ENCODE peak calls at places on chromosomes 7 and 10, in seven cellular contexts. B, D, I, T, E, P and C are unnamed samples.
A peak's percentile ranks its signal among the peaks of the same experiment; 100 is the strongest.

GRCh38 chr7:127396184-127396583 is 3.7 kb upstream of the ZNF800 start:
- DNase-seq in D (no peak), E (no peak), I (peak; percentile 16), B (peak; percentile 64), P (peak; percentile 18), T (no peak), C (no peak)

GRCh38 chr7:37105119-37105518 is 343.5 kb downstream of the ELMO1 start:
- DNase-seq in D (no peak), I (no peak), E (no peak), B (no peak), P (no peak), T (no peak), C (no peak)

GRCh38 chr7:106841896-106842390 is 23.1 kb upstream of the PIK3CG start:
- DNase-seq in B (no peak), D (no peak), E (peak; percentile 92), T (no peak), I (no peak), P (no peak), C (no peak)

GRCh38 chr10:102673235-102673634 is 29.0 kb downstream of the TRIM8 start:
- DNase-seq in I (no peak), B (no peak), E (no peak), P (no peak), D (no peak), T (no peak), C (no peak)

GRCh38 chr7:100102950-100103840 is 1.8 kb downstream of the AP4M1 start:
- DNase-seq in T (no peak), P (no peak), B (no peak), D (no peak), E (peak; percentile 52), I (no peak), C (no peak)

GRCh38 chr10:92239185-92239599 is 51.7 kb downstream of the CPEB3 start:
- DNase-seq in E (no peak), T (no peak), P (no peak), B (no peak), D (no peak), I (peak; percentile 17), C (no peak)

GRCh38 chr7:29879609-29880008 is 73.3 kb downstream of the WIPF3 start:
- DNase-seq in B (no peak), E (no peak), P (no peak), T (no peak), I (no peak), D (no peak), C (no peak)

GRCh38 chr7:20053334-20054104 is 163.7 kb downstream of the MACC1 start:
- DNase-seq in D (no peak), I (no peak), T (no peak), E (no peak), P (no peak), B (no peak), C (no peak)

GRCh38 chr7:83271212-83272099 is 108.8 kb upstream of the PCLO start:
- DNase-seq in I (no peak), T (no peak), P (no peak), E (no peak), B (no peak), D (no peak), C (no peak)

GRCh38 chr7:156019776-156020565 is 207.7 kb upstream of the SHH start:
- DNase-seq in D (no peak), B (no peak), I (no peak), E (no peak), P (no peak), T (no peak), C (no peak)

GRCh38 chr7:44973610-44974401 is 5.0 kb downstream of the MYO1G start:
- DNase-seq in P (peak; percentile 58), D (peak; percentile 43), B (no peak), I (peak; percentile 79), E (peak; percentile 49), T (no peak), C (peak; percentile 55)

GRCh38 chr10:28982950-28983349 is 305.6 kb downstream of the BAMBI start:
- DNase-seq in T (no peak), D (no peak), I (no peak), P (no peak), B (no peak), E (no peak), C (no peak)

GRCh38 chr7:42414961-42415505 is 178.0 kb upstream of the GLI3 start:
- DNase-seq in I (no peak), E (no peak), P (no peak), B (no peak), D (no peak), T (no peak), C (no peak)

GRCh38 chr10:12534824-12535223 is 185.5 kb downstream of the CAMK1D start:
- DNase-seq in B (no peak), I (no peak), T (no peak), P (no peak), D (no peak), E (peak; percentile 73), C (no peak)

GRCh38 chr10:62692085-62692484 is 112.4 kb upstream of the ADO start:
- DNase-seq in B (no peak), D (no peak), E (peak; percentile 96), T (no peak), I (no peak), P (no peak), C (no peak)

GRCh38 chr10:132663666-132664365 is 122.1 kb downstream of the NKX6-2 start:
- DNase-seq in B (no peak), I (no peak), D (no peak), E (peak; percentile 29), T (peak; percentile 61), P (no peak), C (no peak)

GRCh38 chr10:10516731-10517130 is 500.9 kb upstream of the CELF2 start:
- DNase-seq in P (no peak), E (no peak), D (no peak), T (no peak), I (no peak), B (no peak), C (no peak)

GRCh38 chr7:150323682-150324365 is 479 bp upstream of the ACTR3C start:
- DNase-seq in B (no peak), P (no peak), I (no peak), E (no peak), T (no peak), D (no peak), C (no peak)

GRCh38 chr10:76403876-76404275 is 972.5 kb downstream of the LRMDA start:
- DNase-seq in T (no peak), B (no peak), D (no peak), I (no peak), P (no peak), E (no peak), C (no peak)

GRCh38 chr10:33334839-33335549 is 527 bp upstream of the NRP1 start:
- DNase-seq in D (no peak), B (peak; percentile 22), E (peak; percentile 83), P (no peak), I (peak; percentile 94), T (peak; percentile 84), C (no peak)

GRCh38 chr7:143385891-143386781 is 5.0 kb downstream of the ZYX start:
- DNase-seq in E (no peak), I (no peak), T (peak; percentile 88), B (no peak), D (no peak), P (peak; percentile 43), C (no peak)

GRCh38 chr7:69962856-69963149 is 364.5 kb downstream of the AUTS2 start:
- DNase-seq in D (no peak), T (no peak), E (no peak), I (no peak), P (no peak), B (peak; percentile 26), C (no peak)

GRCh38 chr10:93199221-93199681 is 125.6 kb downstream of the CYP26A1 start:
- DNase-seq in D (no peak), E (no peak), I (no peak), P (no peak), B (no peak), T (no peak), C (no peak)

GRCh38 chr10:105969884-105970377 is 1194.6 kb downstream of the SORCS1 start:
- DNase-seq in I (no peak), P (no peak), T (no peak), D (no peak), B (no peak), E (no peak), C (no peak)

GRCh38 chr7:42170724-42171123 is 66.3 kb downstream of the GLI3 start:
- DNase-seq in B (no peak), E (no peak), P (no peak), T (no peak), D (no peak), I (no peak), C (no peak)

GRCh38 chr10:69802424-69803161 is 887 bp downstream of the COL13A1 start:
- DNase-seq in P (no peak), I (no peak), E (peak; percentile 73), T (peak; percentile 75), D (no peak), B (no peak), C (no peak)

GRCh38 chr7:94050046-94050445 is 45.9 kb upstream of the BET1 start:
- DNase-seq in E (no peak), I (no peak), B (peak; percentile 29), P (no peak), D (no peak), T (peak; percentile 82), C (no peak)

GRCh38 chr10:116470768-116471415 is 43.2 kb downstream of the PNLIPRP3 start:
- DNase-seq in D (no peak), T (no peak), I (peak; percentile 59), P (no peak), B (no peak), E (peak; percentile 36), C (no peak)

GRCh38 chr7:23332193-23332592 is 33.1 kb downstream of the MALSU1 start:
- DNase-seq in D (no peak), E (no peak), T (no peak), P (no peak), I (no peak), B (no peak), C (no peak)

GRCh38 chr7:103962070-103962469 is 27.4 kb downstream of the RELN start:
- DNase-seq in E (no peak), B (no peak), I (no peak), D (no peak), P (no peak), T (no peak), C (no peak)